ENCODE peak calls at places on chromosome 17, in five cellular contexts. P is AG08395, G is sigmoid colon, J is KG1, Z is spleen. M is an unnamed sample.

GRCh38 chr17:20302191-20302917 is 165.0 kb downstream of the LGALS9B start:
- DNase-seq in P (no peak), J (no peak), G (no peak), Z (no peak), M (no peak)

GRCh38 chr17:79630821-79631639 is 20.2 kb upstream of the RBFOX3 start:
- DNase-seq in Z (no peak), P (no peak), J (no peak), G (peak; percentile 18), M (no peak)

GRCh38 chr17:42182927-42183734 is 2.1 kb downstream of the HCRT start:
- DNase-seq in G (no peak), Z (no peak), P (peak; percentile 25), J (no peak), M (peak; percentile 30)

GRCh38 chr17:16495561-16495960 is 3.6 kb upstream of the LRRC75A start:
- DNase-seq in G (no peak), P (no peak), J (no peak), Z (peak; percentile 32), M (no peak)

GRCh38 chr17:40479754-40480480 is 21.5 kb downstream of the TNS4 start:
- DNase-seq in P (no peak), Z (peak; percentile 74), J (no peak), G (no peak), M (no peak)

GRCh38 chr17:8680850-8681174 is 50.3 kb upstream of the MYH10 start:
- DNase-seq in J (no peak), P (no peak), G (no peak), Z (no peak), M (no peak)

GRCh38 chr17:6544770-6545169 is 11.6 kb downstream of the PITPNM3 start:
- DNase-seq in P (no peak), Z (peak; percentile 63), G (no peak), J (no peak), M (no peak)

GRCh38 chr17:74403512-74404137 is 28.3 kb upstream of the GPRC5C start:
- DNase-seq in Z (no peak), J (no peak), P (no peak), G (no peak), M (no peak)

GRCh38 chr17:8300226-8300625 is 5.0 kb upstream of the SLC25A35 start:
- DNase-seq in P (no peak), G (no peak), Z (no peak), J (no peak), M (no peak)

GRCh38 chr17:47176438-47176837 is 12.7 kb downstream of the CDC27 start:
- DNase-seq in Z (no peak), J (no peak), G (no peak), P (no peak), M (no peak)

GRCh38 chr17:17079761-17080160 is 37.5 kb downstream of the MPRIP start:
- DNase-seq in J (no peak), G (peak; percentile 74), P (no peak), Z (peak; percentile 30), M (no peak)

GRCh38 chr17:4156750-4157381 is 13.9 kb downstream of the CYB5D2 start:
- DNase-seq in P (no peak), J (no peak), Z (no peak), G (no peak), M (no peak)

GRCh38 chr17:30253316-30253715 is 17.8 kb upstream of the SLC6A4 start:
- DNase-seq in Z (no peak), P (no peak), G (no peak), J (no peak), M (no peak)

GRCh38 chr17:17304521-17304985 is 1.4 kb downstream of the NT5M start:
- DNase-seq in P (no peak), Z (no peak), J (peak; percentile 3), G (no peak), M (no peak)

GRCh38 chr17:30476726-30477082 is 504 bp upstream of the GOSR1 start:
- DNase-seq in Z (no peak), G (no peak), J (peak; percentile 81), P (no peak), M (no peak)

GRCh38 chr17:82384051-82384729 is 12.6 kb downstream of the UTS2R start:
- DNase-seq in P (no peak), Z (no peak), J (no peak), G (no peak), M (no peak)

GRCh38 chr17:59337741-59338299 is 6.4 kb downstream of the YPEL2 start:
- DNase-seq in G (no peak), Z (peak; percentile 19), J (no peak), P (no peak), M (no peak)

GRCh38 chr17:62964506-62964905 is 1.5 kb upstream of the TANC2 start:
- DNase-seq in P (no peak), J (no peak), G (no peak), Z (no peak), M (no peak)

GRCh38 chr17:622356-622755 is 92.3 kb downstream of the VPS53 start:
- DNase-seq in G (no peak), Z (no peak), P (no peak), J (no peak), M (peak; percentile 53)

GRCh38 chr17:61250335-61250890 is 149.2 kb upstream of the TBX2 start:
- DNase-seq in G (no peak), Z (no peak), J (no peak), P (peak; percentile 19), M (peak; percentile 69)

GRCh38 chr17:72976971-72977767 is 115.3 kb downstream of the SLC39A11 start:
- DNase-seq in Z (no peak), G (peak; percentile 75), J (no peak), P (peak; percentile 88), M (peak; percentile 94)

GRCh38 chr17:59439261-59439660 is 107.8 kb downstream of the YPEL2 start:
- DNase-seq in Z (no peak), P (no peak), G (no peak), J (no peak), M (no peak)

GRCh38 chr17:32243712-32244111 is 21.9 kb upstream of the RHBDL3 start:
- DNase-seq in Z (no peak), P (no peak), G (no peak), J (no peak), M (no peak)

GRCh38 chr17:77145635-77146632 is 5.2 kb downstream of the SEC14L1 start:
- DNase-seq in J (no peak), P (peak; percentile 78), G (peak; percentile 83), Z (peak; percentile 81), M (peak; percentile 75)

M was measured in HFFc6.